ENCODE peak calls at places on chromosomes 2 and 18, in six cellular contexts. G is IMR-90, O is cardiac muscle cell, L is spleen, N is kidney, H is right lobe of liver. C is an unnamed sample.

GRCh38 chr2:47720559-47720958 is 62.4 kb upstream of the MSH6 start:
- DNase-seq in G (no peak), O (no peak), L (no peak), N (no peak), H (no peak), C (no peak)

GRCh38 chr2:191927991-191928390 is 81.1 kb upstream of the CAVIN2 start:
- DNase-seq in G (peak; percentile 45), O (peak; percentile 68), L (no peak), N (no peak), H (no peak), C (no peak)

GRCh38 chr2:53636616-53637015 is 131.0 kb upstream of the CHAC2 start:
- DNase-seq in G (no peak), O (no peak), L (no peak), N (no peak), H (no peak), C (no peak)

GRCh38 chr2:215828528-215829184 is 184.7 kb downstream of the MREG start:
- DNase-seq in G (peak; percentile 62), O (peak; percentile 88), L (no peak), N (no peak), H (peak; percentile 65), C (no peak)

GRCh38 chr18:77098033-77098432 is 34.5 kb downstream of the MBP start:
- DNase-seq in G (peak; percentile 84), O (peak; percentile 30), L (no peak), N (no peak), H (no peak), C (no peak)

GRCh38 chr2:177897278-177897677 is 175.3 kb downstream of the PDE11A start:
- DNase-seq in G (no peak), O (no peak), L (no peak), N (no peak), H (no peak), C (no peak)

GRCh38 chr2:168642873-168643272 is 159.6 kb upstream of the NOSTRIN start:
- DNase-seq in G (no peak), O (no peak), L (no peak), N (no peak), H (no peak), C (no peak)

GRCh38 chr2:17759805-17760204 is 5.9 kb downstream of the GEN1 start:
- DNase-seq in G (no peak), O (peak; percentile 74), L (no peak), N (no peak), H (no peak), C (no peak)

GRCh38 chr2:208595386-208596275 is 189.0 kb downstream of the PTH2R start:
- DNase-seq in G (no peak), O (no peak), L (no peak), N (no peak), H (no peak), C (peak; percentile 24)

GRCh38 chr2:162916286-162916801 is 77.8 kb upstream of the KCNH7 start:
- DNase-seq in G (no peak), O (no peak), L (no peak), N (no peak), H (no peak), C (no peak)

GRCh38 chr2:211055438-211055837 is 499.0 kb downstream of the CPS1 start:
- DNase-seq in G (no peak), O (peak; percentile 2), L (no peak), N (no peak), H (no peak), C (no peak)

GRCh38 chr2:218892693-218893348 is 12.2 kb downstream of the WNT10A start:
- DNase-seq in G (peak; percentile 45), O (peak; percentile 55), L (peak; percentile 97), N (peak; percentile 95), H (peak; percentile 76), C (no peak)

GRCh38 chr2:109466674-109467575 is 146.8 kb downstream of the SEPTIN10 start:
- DNase-seq in G (peak; percentile 62), O (no peak), L (peak; percentile 32), N (no peak), H (no peak), C (peak; percentile 24)

GRCh38 chr2:39068757-39069515 is 51.9 kb downstream of the SOS1 start:
- DNase-seq in G (peak; percentile 26), O (peak; percentile 2), L (no peak), N (no peak), H (no peak), C (peak; percentile 55)

GRCh38 chr18:43780782-43781340 is 503.6 kb upstream of the SYT4 start:
- DNase-seq in G (peak; percentile 29), O (peak; percentile 19), L (no peak), N (no peak), H (no peak), C (no peak)

GRCh38 chr2:127054604-127054930 is 52.4 kb downstream of the BIN1 start:
- DNase-seq in G (no peak), O (no peak), L (peak; percentile 69), N (no peak), H (peak; percentile 17), C (no peak)

GRCh38 chr18:58341913-58342312 is 287.0 kb downstream of the ALPK2 start:
- DNase-seq in G (no peak), O (no peak), L (no peak), N (no peak), H (no peak), C (no peak)

GRCh38 chr2:46001741-46002506 is 295.3 kb upstream of the EPAS1 start:
- DNase-seq in G (peak; percentile 87), O (peak; percentile 78), L (no peak), N (peak; percentile 64), H (no peak), C (no peak)

GRCh38 chr2:70094171-70094977 is 7.1 kb downstream of the PCBP1 start:
- DNase-seq in G (peak; percentile 29), O (no peak), L (no peak), N (no peak), H (no peak), C (no peak)
- H3K27ac ChIP-seq in G (peak overlapping the region; percentile 84), O (peak overlapping the region; percentile 6), L (peak overlapping the region; percentile 94), N (peak overlapping the region; percentile 45), H (peak overlapping the region; percentile 90), C (peak overlapping the region; percentile 84)

GRCh38 chr2:25905126-25905525 is 26.8 kb upstream of the ASXL2 start:
- DNase-seq in G (peak; percentile 59), O (no peak), L (no peak), N (peak; percentile 5), H (no peak), C (no peak)
- H3K27ac ChIP-seq in G (no peak overlapping the region), O (no peak overlapping the region), L (no peak overlapping the region), N (no peak overlapping the region), H (no peak overlapping the region), C (no peak overlapping the region)

GRCh38 chr2:160194351-160194750 is 5.7 kb downstream of the ITGB6 start:
- DNase-seq in G (no peak), O (no peak), L (no peak), N (no peak), H (no peak), C (no peak)
- H3K27ac ChIP-seq in G (no peak overlapping the region), O (no peak overlapping the region), L (no peak overlapping the region), N (no peak overlapping the region), H (no peak overlapping the region), C (peak overlapping the region; percentile 76)

DNA sequence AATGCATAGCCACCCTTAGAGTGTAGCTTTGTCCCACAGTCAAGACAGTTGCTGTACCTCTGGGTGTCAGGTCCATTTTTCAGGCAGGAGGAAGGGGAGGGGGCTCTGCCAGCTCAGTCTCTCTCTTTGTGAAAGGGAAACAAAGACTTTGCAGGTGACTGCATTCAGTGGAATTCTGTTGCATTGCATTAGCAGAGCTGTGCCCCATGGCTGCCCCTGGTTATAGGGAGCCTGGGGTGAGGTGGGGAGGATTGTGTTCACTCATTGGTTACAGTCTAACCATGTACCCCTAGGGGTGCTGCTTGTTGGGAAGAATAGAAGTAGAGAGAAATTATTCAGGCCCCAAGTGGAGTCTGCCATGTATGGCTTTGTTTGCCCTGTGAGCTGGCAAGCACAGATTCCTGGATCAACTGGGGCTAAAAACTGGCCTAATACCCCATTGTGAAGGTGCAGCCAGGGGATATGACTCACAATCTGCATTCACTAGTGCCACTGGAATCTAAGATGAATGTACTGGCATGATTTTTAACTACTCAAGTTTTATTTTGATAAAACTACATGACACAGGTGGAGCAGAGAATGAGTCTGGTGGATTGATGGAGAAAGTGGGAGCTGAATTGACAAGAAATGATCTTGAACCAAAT is 118.4 kb downstream of the SH3BP4 start:
- DNase-seq in G (no peak), O (no peak), L (no peak), N (no peak), H (no peak), C (no peak)
- H3K27ac ChIP-seq in G (no peak overlapping the region), O (no peak overlapping the region), L (no peak overlapping the region), N (no peak overlapping the region), H (no peak overlapping the region), C (no peak overlapping the region)